ENCODE peak calls at places on chromosome 18, in five cellular contexts. H, A, Z, E and M are unnamed samples.

GRCh38 chr18:47280121-47280520 is 28.7 kb upstream of the SKOR2 start:
- DNase-seq in Z (no peak), H (no peak), A (no peak), E (no peak), M (no peak)

GRCh38 chr18:57630759-57631660 is 9.4 kb upstream of the NARS1 start:
- DNase-seq in E (no peak), Z (peak), H (no peak), A (no peak), M (no peak)

GRCh38 chr18:12023375-12023774 is 42.1 kb downstream of the IMPA2 start:
- DNase-seq in E (no peak), H (no peak), Z (no peak), A (no peak), M (no peak)

GRCh38 chr18:45012286-45012685 is 331.6 kb downstream of the SETBP1 start:
- DNase-seq in E (no peak), Z (no peak), A (no peak), H (peak), M (no peak)

GRCh38 chr18:63216911-63217311 is 102.7 kb downstream of the BCL2 start:
- DNase-seq in E (no peak), H (peak), Z (no peak), A (no peak), M (no peak)

GRCh38 chr18:363327-364115 is 95.7 kb upstream of the THOC1 start:
- DNase-seq in Z (no peak), E (no peak), A (peak), H (peak), M (no peak)

GRCh38 chr18:48655460-48655859 is 116.6 kb downstream of the CTIF start:
- DNase-seq in Z (no peak), H (no peak), A (no peak), E (no peak), M (no peak)

GRCh38 chr18:24019641-24020331 is 5.2 kb downstream of the TTC39C start:
- DNase-seq in A (no peak), Z (no peak), H (no peak), E (no peak), M (peak)

GRCh38 chr18:22604986-22605421 is 187.3 kb upstream of the CTAGE1 start:
- DNase-seq in Z (peak), H (no peak), A (no peak), E (no peak), M (no peak)

GRCh38 chr18:79375441-79375840 is 20.3 kb upstream of the NFATC1 start:
- DNase-seq in Z (no peak), H (no peak), A (no peak), E (no peak), M (peak)

GRCh38 chr18:63299837-63300787 is 19.5 kb downstream of the BCL2 start:
- DNase-seq in E (no peak), A (peak), H (peak), Z (no peak), M (no peak)

GRCh38 chr18:59893971-59894370 is 5.8 kb upstream of the PMAIP1 start:
- DNase-seq in E (no peak), H (no peak), A (no peak), Z (no peak), M (no peak)

GRCh38 chr18:55731594-55732042 is 143.6 kb upstream of the TCF4 start:
- DNase-seq in E (no peak), Z (no peak), A (no peak), H (no peak), M (no peak)

GRCh38 chr18:27666070-27666469 is 481.0 kb upstream of the CHST9 start:
- DNase-seq in A (no peak), Z (no peak), H (no peak), E (no peak), M (no peak)

GRCh38 chr18:9285604-9286003 is 49.0 kb upstream of the TWSG1 start:
- DNase-seq in E (no peak), Z (no peak), H (no peak), A (no peak), M (no peak)

GRCh38 chr18:67771271-67771670 is 254.8 kb upstream of the DSEL start:
- DNase-seq in H (no peak), E (no peak), Z (no peak), A (peak), M (no peak)

GRCh38 chr18:80009661-80010550 is 21.5 kb upstream of the TXNL4A start:
- DNase-seq in H (no peak), A (peak), E (no peak), Z (no peak), M (no peak)

GRCh38 chr18:52607985-52608384 is 268.0 kb downstream of the DCC start:
- DNase-seq in Z (no peak), H (no peak), A (no peak), E (no peak), M (no peak)

GRCh38 chr18:13036622-13037320 is 45.6 kb downstream of the CEP192 start:
- DNase-seq in H (no peak), E (no peak), Z (no peak), A (peak), M (no peak)

GRCh38 chr18:741931-742512 is 29.6 kb upstream of the ENOSF1 start:
- DNase-seq in H (peak), E (no peak), A (peak), Z (peak), M (no peak)

GRCh38 chr18:56728741-56729140 is 77.6 kb downstream of the WDR7 start:
- DNase-seq in Z (no peak), A (no peak), H (no peak), E (no peak), M (no peak)

GRCh38 chr18:25005602-25006375 is 346.2 kb downstream of the ZNF521 start:
- DNase-seq in H (no peak), E (no peak), A (peak), Z (no peak), M (no peak)

GRCh38 chr18:10320848-10321247 is 133.6 kb upstream of the APCDD1 start:
- DNase-seq in E (no peak), Z (no peak), A (peak), H (peak), M (no peak)

GRCh38 chr18:37176307-37176934 is 347.5 kb downstream of the KIAA1328 start:
- DNase-seq in Z (no peak), H (no peak), E (no peak), A (no peak), M (no peak)

GRCh38 chr18:46497129-46497528 is 159.9 kb downstream of the LOXHD1 start:
- DNase-seq in A (no peak), E (no peak), Z (no peak), H (no peak), M (no peak)

GRCh38 chr18:21820035-21820810 is 79.6 kb downstream of the MIB1 start:
- DNase-seq in H (peak), Z (peak), E (no peak), A (no peak), M (no peak)

GRCh38 chr18:8786766-8787670 is 81.7 kb downstream of the MTCL1 start:
- DNase-seq in A (no peak), Z (no peak), E (no peak), H (no peak), M (no peak)

GRCh38 chr18:7615840-7616239 is 48.7 kb downstream of the PTPRM start:
- DNase-seq in E (no peak), Z (no peak), H (no peak), A (no peak), M (no peak)